ENCODE peak calls at places on chromosomes 2 and 18, in six cellular contexts. Q is ascending aorta, S is hepatocyte, L is cardiac muscle cell, I is lung, R is Panc1. J is an unnamed sample.
A peak's percentile ranks its signal among the peaks of the same experiment; 100 is the strongest.

GRCh38 chr2:207561386-207562080 is 31.8 kb downstream of the CREB1 start:
- DNase-seq in I (no peak), S (no peak), L (no peak), Q (no peak), R (no peak), J (no peak)

GRCh38 chr18:56270851-56271250 is 367.5 kb downstream of the TXNL1 start:
- DNase-seq in R (no peak), L (no peak), Q (no peak), I (no peak), S (no peak), J (no peak)

GRCh38 chr2:208025814-208026184 is 472 bp upstream of the PLEKHM3 start:
- DNase-seq in I (no peak), Q (peak; percentile 63), L (no peak), S (no peak), R (no peak), J (no peak)

GRCh38 chr2:218962859-218963492 is 3.5 kb downstream of the CDK5R2 start:
- DNase-seq in Q (no peak), R (no peak), L (peak; percentile 97), S (peak; percentile 84), I (peak; percentile 60), J (peak; percentile 37)

GRCh38 chr2:173075781-173076556 is at the start of gene MAP3K20:
- DNase-seq in S (peak; percentile 83), I (peak; percentile 65), R (no peak), Q (peak; percentile 89), L (peak; percentile 79), J (peak; percentile 41)

GRCh38 chr2:222284466-222284865 is 14.3 kb downstream of the PAX3 start:
- DNase-seq in L (no peak), I (no peak), Q (no peak), R (no peak), S (no peak), J (no peak)

GRCh38 chr18:59662008-59662701 is 35.1 kb downstream of the CCBE1 start:
- DNase-seq in L (peak; percentile 41), S (no peak), Q (no peak), R (no peak), I (no peak), J (peak; percentile 94)

GRCh38 chr2:230879271-230879882 is 14.6 kb downstream of the ITM2C start:
- DNase-seq in R (no peak), S (peak; percentile 56), L (no peak), I (no peak), Q (peak; percentile 50), J (no peak)

GRCh38 chr2:193561054-193561453 is 1366.3 kb upstream of the TMEFF2 start:
- DNase-seq in I (no peak), S (no peak), L (no peak), R (no peak), Q (no peak), J (no peak)

GRCh38 chr2:190533968-190534309 is 583 bp downstream of the NEMP2 start:
- DNase-seq in R (no peak), L (no peak), I (no peak), Q (no peak), S (peak; percentile 43), J (no peak)

GRCh38 chr18:39773656-39774055 is 2181.4 kb upstream of the PIK3C3 start:
- DNase-seq in L (no peak), S (no peak), I (no peak), R (no peak), Q (no peak), J (no peak)

GRCh38 chr2:217099561-217099960 is 239.7 kb upstream of the TNP1 start:
- DNase-seq in Q (peak; percentile 85), R (no peak), S (no peak), L (no peak), I (no peak), J (no peak)

GRCh38 chr2:138030459-138030858 is 66.2 kb downstream of the HNMT start:
- DNase-seq in Q (no peak), L (no peak), R (no peak), S (no peak), I (no peak), J (peak; percentile 67)

GRCh38 chr2:236164201-236164982 is 3.8 kb downstream of the GBX2 start:
- DNase-seq in R (no peak), S (no peak), I (no peak), L (peak; percentile 65), Q (no peak), J (no peak)

GRCh38 chr2:9782197-9782719 is 61.0 kb upstream of the TAF1B start:
- DNase-seq in L (no peak), S (peak; percentile 68), I (no peak), Q (no peak), R (no peak), J (peak; percentile 71)

GRCh38 chr2:33598472-33599174 is 476 bp downstream of the FAM98A start:
- DNase-seq in L (peak; percentile 71), S (peak; percentile 47), Q (peak; percentile 75), R (no peak), I (peak; percentile 32), J (peak; percentile 33)

GRCh38 chr2:108586116-108586515 is 51.8 kb downstream of the LIMS1 start:
- DNase-seq in S (no peak), I (no peak), L (no peak), Q (no peak), R (no peak), J (no peak)

GRCh38 chr2:70528921-70529320 is 24.7 kb downstream of the TGFA start:
- DNase-seq in R (no peak), S (no peak), L (no peak), I (no peak), Q (no peak), J (no peak)

GRCh38 chr2:62216616-62217015 is 20.7 kb downstream of the B3GNT2 start:
- DNase-seq in I (no peak), R (no peak), S (peak; percentile 67), L (no peak), Q (peak; percentile 79), J (peak; percentile 24)

DNA sequence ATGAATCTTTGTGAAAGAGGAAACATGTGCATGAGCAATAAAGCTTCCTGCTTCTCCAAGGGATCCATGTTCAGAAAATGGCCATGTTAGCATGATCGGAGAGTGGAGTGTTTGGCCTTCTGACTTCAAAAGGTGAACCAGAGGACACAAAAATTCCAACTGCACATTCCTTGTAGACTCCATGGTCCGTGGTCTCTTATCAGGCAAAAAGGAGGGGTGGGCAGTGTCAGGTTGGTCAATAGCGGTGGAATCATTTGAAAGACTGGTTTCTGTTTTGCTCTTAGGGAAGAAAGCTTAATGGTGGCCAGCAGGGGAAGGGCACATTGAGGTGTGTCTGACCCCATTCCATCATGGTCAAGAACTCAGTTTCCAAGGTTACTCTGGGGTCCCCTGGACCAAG is 144.2 kb downstream of the SOCS6 start:
- DNase-seq in R (no peak), I (no peak), L (no peak), Q (peak; percentile 15), S (no peak), J (no peak)
- H3K27ac ChIP-seq in R (peak overlapping the region; percentile 54), I (no peak overlapping the region), L (no peak overlapping the region), Q (no peak overlapping the region), S (no peak overlapping the region), J (peak overlapping the region; percentile 4)

DNA sequence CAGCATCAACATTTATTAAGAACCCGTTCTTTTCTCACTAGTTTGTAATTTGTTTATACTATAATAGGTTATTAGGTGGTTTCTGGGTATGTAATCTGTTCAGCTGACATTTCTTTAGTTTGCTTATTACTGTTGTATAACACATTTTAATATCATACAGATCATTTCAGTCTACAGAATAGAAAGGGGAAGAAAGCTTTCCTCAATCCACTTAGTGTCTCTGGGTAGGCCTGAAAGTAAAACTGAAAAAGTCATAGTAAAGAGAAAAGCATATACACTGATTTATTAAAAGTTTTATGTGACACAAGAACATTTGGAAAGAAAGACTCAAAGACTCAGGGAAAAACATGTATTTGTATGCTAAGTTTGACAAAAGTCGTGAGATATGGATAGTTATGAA is 16.8 kb upstream of the KCNJ3 start:
- DNase-seq in I (no peak), L (no peak), S (no peak), R (no peak), Q (no peak), J (no peak)
- TF ChIP-seq CTCF in I (no peak), L (no peak), S (no peak), R (no peak), Q (no peak), J (no peak)

GRCh38 chr2:3142210-3142609 is 235.4 kb downstream of the EIPR1 start:
- DNase-seq in R (no peak), I (no peak), Q (no peak), S (no peak), L (no peak), J (no peak)

GRCh38 chr2:3142961-3143571 is 234.6 kb downstream of the EIPR1 start:
- DNase-seq in I (no peak), Q (no peak), R (no peak), S (no peak), L (no peak), J (no peak)

GRCh38 chr2:3144856-3145255 is 232.8 kb downstream of the EIPR1 start:
- DNase-seq in Q (no peak), R (no peak), S (no peak), L (no peak), I (no peak), J (no peak)

GRCh38 chr2:3141696-3142095 is 235.9 kb downstream of the EIPR1 start:
- DNase-seq in I (no peak), Q (no peak), S (no peak), L (no peak), R (no peak), J (no peak)

DNA sequence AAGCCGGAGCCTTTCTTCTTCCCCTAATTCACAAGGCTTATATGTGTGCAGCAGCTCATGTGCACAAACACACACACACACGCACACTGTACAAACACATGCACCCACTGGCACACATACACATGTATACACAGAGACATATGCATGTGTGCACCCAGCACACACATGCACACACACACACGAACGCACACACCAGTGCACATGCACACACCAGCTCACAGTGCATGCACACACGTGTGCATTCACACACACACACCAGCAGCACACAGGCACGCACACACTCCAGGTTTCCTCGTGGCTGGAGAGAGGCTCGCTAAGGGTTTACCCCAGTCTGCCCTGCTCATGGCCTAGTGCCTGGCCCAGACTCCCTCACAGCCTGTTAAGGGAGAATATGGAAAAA is 234.0 kb downstream of the EIPR1 start:
- DNase-seq in Q (no peak), L (no peak), S (no peak), R (no peak), I (no peak), J (no peak)
- H3K4me1 ChIP-seq in Q (no peaks in the 10 kb centered on the region), L (no peaks in the 10 kb centered on the region), S (no peaks in the 10 kb centered on the region), R (no peaks in the 10 kb centered on the region), I (no peaks in the 10 kb centered on the region), J (no peaks in the 10 kb centered on the region)

GRCh38 chr2:156672569-156673270 is 236.5 kb downstream of the GPD2 start:
- DNase-seq in R (no peak), L (no peak), S (no peak), I (no peak), Q (no peak), J (peak; percentile 30)

GRCh38 chr2:156671706-156672105 is 235.5 kb downstream of the GPD2 start:
- DNase-seq in S (no peak), L (no peak), R (no peak), I (no peak), Q (no peak), J (no peak)

GRCh38 chr2:156673271-156673615 is 237.1 kb downstream of the GPD2 start:
- DNase-seq in I (no peak), S (no peak), R (no peak), Q (no peak), L (no peak), J (no peak)

GRCh38 chr2:156675896-156676295 is 239.7 kb downstream of the GPD2 start:
- DNase-seq in Q (no peak), I (no peak), S (no peak), L (peak; percentile 22), R (no peak), J (no peak)

DNA sequence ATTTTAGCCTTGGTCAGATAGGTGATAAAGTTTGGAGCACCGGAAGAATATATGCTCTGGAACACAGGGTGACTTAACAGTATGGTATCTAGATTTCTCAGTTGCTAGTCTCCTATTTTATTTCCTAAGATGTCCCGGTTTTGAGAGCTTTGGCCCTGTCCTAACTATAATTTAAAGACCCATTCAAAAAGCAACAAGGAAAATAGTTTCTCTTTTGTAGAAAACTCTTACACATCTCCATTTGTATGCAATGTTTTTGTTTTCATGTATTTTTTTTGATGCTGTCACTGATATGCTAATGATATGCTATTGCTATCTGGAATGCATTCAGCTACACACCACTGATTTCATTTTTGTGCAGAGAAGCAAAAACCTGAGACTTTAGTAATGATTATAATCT is 237.8 kb downstream of the GPD2 start:
- DNase-seq in R (no peak), I (no peak), S (no peak), Q (no peak), L (no peak), J (no peak)
- H3K27ac ChIP-seq in R (no peak overlapping the region), I (no peak overlapping the region), S (no peak overlapping the region), Q (no peak overlapping the region), L (no peak overlapping the region), J (no peak overlapping the region)

J was measured in foreskin keratinocyte.